ENCODE peak calls at places on chromosomes 1 and 21, in four cellular contexts. One of them, this sample, is unnamed.

GRCh38 chr1:201149400-201149799 is 4.9 kb downstream of the TMEM9 start:
- DNase-seq in astrocyte of the spinal cord: peak
- DNase-seq in cardiac muscle cell: peak
- DNase-seq in left ventricle myocardium inferior: no peak
- DNase-seq in this sample: no peak

GRCh38 chr1:53754484-53755312 is 15.7 kb upstream of the GLIS1 start:
- DNase-seq in left ventricle myocardium inferior: no peak
- DNase-seq in cardiac muscle cell: peak
- DNase-seq in astrocyte of the spinal cord: peak
- DNase-seq in this sample: peak

GRCh38 chr21:37450385-37451044 is 83.9 kb downstream of the DYRK1A start:
- DNase-seq in cardiac muscle cell: peak
- DNase-seq in astrocyte of the spinal cord: peak
- DNase-seq in left ventricle myocardium inferior: no peak
- DNase-seq in this sample: no peak

GRCh38 chr1:44881011-44881632 is 38.1 kb upstream of the PTCH2 start:
- DNase-seq in left ventricle myocardium inferior: no peak
- DNase-seq in cardiac muscle cell: peak
- DNase-seq in astrocyte of the spinal cord: peak
- DNase-seq in this sample: no peak

GRCh38 chr1:208025036-208025435 is 114.1 kb upstream of the CD34 start:
- DNase-seq in cardiac muscle cell: peak
- DNase-seq in left ventricle myocardium inferior: no peak
- DNase-seq in astrocyte of the spinal cord: peak
- DNase-seq in this sample: no peak

GRCh38 chr21:14581902-14582457 is 35.9 kb upstream of the SAMSN1 start:
- DNase-seq in astrocyte of the spinal cord: no peak
- DNase-seq in cardiac muscle cell: no peak
- DNase-seq in left ventricle myocardium inferior: no peak
- DNase-seq in this sample: no peak

GRCh38 chr1:215081566-215082531 is 688 bp upstream of the KCNK2 start:
- DNase-seq in astrocyte of the spinal cord: no peak
- DNase-seq in left ventricle myocardium inferior: no peak
- DNase-seq in cardiac muscle cell: peak
- DNase-seq in this sample: no peak

GRCh38 chr1:162823231-162823630 is 32.7 kb downstream of the HSD17B7 start:
- DNase-seq in cardiac muscle cell: no peak
- DNase-seq in astrocyte of the spinal cord: no peak
- DNase-seq in left ventricle myocardium inferior: no peak
- DNase-seq in this sample: no peak

GRCh38 chr1:195733826-195734225 is 874.4 kb downstream of the KCNT2 start:
- DNase-seq in cardiac muscle cell: no peak
- DNase-seq in left ventricle myocardium inferior: no peak
- DNase-seq in astrocyte of the spinal cord: no peak
- DNase-seq in this sample: peak

GRCh38 chr1:245016700-245017099 is 138.1 kb upstream of the KIF26B start:
- DNase-seq in astrocyte of the spinal cord: no peak
- DNase-seq in left ventricle myocardium inferior: no peak
- DNase-seq in cardiac muscle cell: no peak
- DNase-seq in this sample: no peak

GRCh38 chr1:39360726-39361125 is 130.7 kb upstream of the BMP8A start:
- DNase-seq in cardiac muscle cell: peak
- DNase-seq in astrocyte of the spinal cord: no peak
- DNase-seq in left ventricle myocardium inferior: no peak
- DNase-seq in this sample: no peak
- H3K4me3 ChIP-seq in cardiac muscle cell: no peak
- H3K4me3 ChIP-seq in astrocyte of the spinal cord: no peak
- H3K4me3 ChIP-seq in left ventricle myocardium inferior: no peak
- H3K4me3 ChIP-seq in this sample: no peak

GRCh38 chr1:91557039-91557690 is 56.5 kb downstream of the CDC7 start:
- DNase-seq in left ventricle myocardium inferior: no peak
- DNase-seq in astrocyte of the spinal cord: peak
- DNase-seq in cardiac muscle cell: peak
- DNase-seq in this sample: no peak

GRCh38 chr1:91559838-91560514 is 59.3 kb downstream of the CDC7 start:
- DNase-seq in left ventricle myocardium inferior: no peak
- DNase-seq in cardiac muscle cell: no peak
- DNase-seq in astrocyte of the spinal cord: no peak
- DNase-seq in this sample: no peak

GRCh38 chr1:91557826-91558225 is 57.2 kb downstream of the CDC7 start:
- DNase-seq in cardiac muscle cell: no peak
- DNase-seq in left ventricle myocardium inferior: no peak
- DNase-seq in astrocyte of the spinal cord: no peak
- DNase-seq in this sample: no peak

GRCh38 chr1:91556556-91556955 is 55.9 kb downstream of the CDC7 start:
- DNase-seq in astrocyte of the spinal cord: no peak
- DNase-seq in cardiac muscle cell: no peak
- DNase-seq in left ventricle myocardium inferior: no peak
- DNase-seq in this sample: no peak

DNA sequence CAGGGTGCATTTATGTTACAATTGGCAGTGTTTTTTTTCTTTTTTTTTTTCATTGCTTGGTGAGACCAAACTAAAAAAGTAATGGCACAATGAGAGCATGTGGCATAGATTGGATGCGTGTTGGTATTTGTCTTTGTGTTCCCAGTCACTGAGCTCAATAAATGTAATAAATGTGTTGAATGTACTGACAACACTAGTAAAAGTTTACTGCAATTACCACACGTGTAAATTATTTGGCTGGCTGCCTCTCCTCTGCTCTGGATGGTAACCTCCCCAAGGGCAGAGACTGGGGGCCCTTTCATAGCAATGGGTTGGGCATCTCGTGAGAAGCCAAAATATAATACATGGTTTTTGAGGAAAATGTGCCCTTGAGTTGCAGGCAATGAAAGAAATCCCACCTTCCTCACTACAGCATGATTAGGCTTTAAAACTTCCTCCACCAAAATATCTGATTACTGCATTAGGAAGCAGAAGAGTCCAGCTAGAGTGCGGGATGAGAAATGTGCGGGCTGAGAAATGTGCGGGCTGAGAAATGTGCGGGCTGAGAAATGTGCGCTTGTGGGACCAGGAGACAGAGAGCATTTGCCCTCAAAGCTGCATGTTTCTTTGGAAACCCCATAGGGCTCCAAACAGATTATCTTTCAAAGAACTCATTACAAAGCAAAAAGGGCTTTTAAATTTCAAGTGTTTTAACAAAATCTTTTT is 58.5 kb downstream of the CDC7 start:
- DNase-seq in astrocyte of the spinal cord: no peak
- DNase-seq in cardiac muscle cell: no peak
- DNase-seq in left ventricle myocardium inferior: no peak
- DNase-seq in this sample: no peak
- TF ChIP-seq CTCF in astrocyte of the spinal cord: no peak
- TF ChIP-seq CTCF in cardiac muscle cell: no peak
- TF ChIP-seq CTCF in left ventricle myocardium inferior: no peak
- TF ChIP-seq CTCF in this sample: no peak

GRCh38 chr1:87927391-87928073 is 598.9 kb downstream of the LMO4 start:
- DNase-seq in left ventricle myocardium inferior: no peak
- DNase-seq in astrocyte of the spinal cord: no peak
- DNase-seq in cardiac muscle cell: peak
- DNase-seq in this sample: no peak

GRCh38 chr1:87918398-87918797 is 589.7 kb downstream of the LMO4 start:
- DNase-seq in cardiac muscle cell: no peak
- DNase-seq in left ventricle myocardium inferior: no peak
- DNase-seq in astrocyte of the spinal cord: no peak
- DNase-seq in this sample: no peak

GRCh38 chr1:87928623-87929022 is 599.9 kb downstream of the LMO4 start:
- DNase-seq in left ventricle myocardium inferior: no peak
- DNase-seq in cardiac muscle cell: no peak
- DNase-seq in astrocyte of the spinal cord: no peak
- DNase-seq in this sample: no peak

GRCh38 chr1:87926131-87926828 is 597.6 kb downstream of the LMO4 start:
- DNase-seq in astrocyte of the spinal cord: no peak
- DNase-seq in left ventricle myocardium inferior: no peak
- DNase-seq in cardiac muscle cell: no peak
- DNase-seq in this sample: no peak

DNA sequence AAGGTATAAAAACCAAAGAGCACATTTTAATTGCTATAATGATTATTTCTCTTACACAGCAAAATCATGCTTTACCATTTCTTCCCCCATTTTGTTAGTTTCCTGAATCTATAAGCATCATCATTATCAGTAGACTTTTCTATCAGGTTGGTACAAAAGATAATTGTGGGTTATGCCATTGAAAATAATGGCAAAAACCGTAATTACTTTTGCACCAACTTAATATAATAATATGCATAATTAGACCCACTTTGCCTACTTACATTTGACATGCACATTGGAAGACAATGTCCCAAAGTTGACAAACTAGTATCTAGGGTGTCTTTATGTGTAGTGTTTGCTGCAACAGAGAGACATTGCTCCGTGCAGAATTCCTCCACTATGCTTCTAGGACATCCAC is 594.2 kb downstream of the LMO4 start:
- DNase-seq in left ventricle myocardium inferior: no peak
- DNase-seq in cardiac muscle cell: no peak
- DNase-seq in astrocyte of the spinal cord: no peak
- DNase-seq in this sample: no peak
- H3K4me3 ChIP-seq in left ventricle myocardium inferior: no peak
- H3K4me3 ChIP-seq in cardiac muscle cell: no peak
- H3K4me3 ChIP-seq in astrocyte of the spinal cord: no peak
- H3K4me3 ChIP-seq in this sample: no peak

DNA sequence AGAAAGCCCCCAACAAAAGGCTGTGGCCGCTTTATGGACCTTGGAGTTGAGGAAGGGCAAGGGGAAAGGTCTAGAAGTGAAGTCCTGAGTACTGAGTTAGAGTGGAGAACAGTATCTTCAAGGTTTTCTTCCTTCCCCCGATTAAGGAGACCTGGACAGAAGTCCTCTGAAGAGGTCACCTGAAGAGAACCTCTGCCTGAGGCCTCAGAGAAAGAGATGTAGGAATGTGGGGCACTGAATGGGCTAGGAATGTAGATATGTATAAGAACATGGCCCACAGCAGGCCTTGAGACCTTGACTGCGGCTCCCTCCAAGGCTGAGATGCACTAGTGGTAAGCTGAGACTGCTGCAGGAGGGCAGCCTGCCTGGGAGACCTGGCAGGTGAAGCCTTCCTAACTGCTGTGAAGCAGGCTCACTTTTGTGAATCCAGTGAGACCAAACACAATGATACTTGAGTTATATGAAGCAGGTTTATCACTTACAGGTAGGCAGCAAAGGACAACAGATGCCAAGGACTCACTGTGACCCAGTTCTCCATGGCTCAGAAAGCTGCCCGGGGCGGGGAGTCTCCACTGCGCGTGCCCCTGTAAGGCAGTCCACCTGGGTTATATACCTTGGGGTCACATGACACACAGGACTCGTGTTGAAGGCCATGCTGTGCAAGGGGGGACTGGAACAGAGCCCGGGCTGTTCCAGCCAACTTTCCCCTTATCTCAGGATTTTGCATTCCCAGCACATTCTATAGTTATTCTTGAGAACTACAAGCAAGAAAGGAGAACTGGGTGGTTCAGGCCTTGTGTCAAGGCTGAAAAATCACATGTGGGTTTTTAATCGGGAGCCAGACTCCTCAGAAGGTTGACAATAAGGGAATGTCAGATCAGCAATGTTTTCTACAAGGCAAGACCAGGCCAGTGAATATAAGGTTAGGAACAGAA is 78.8 kb upstream of the PPM1J start:
- DNase-seq in cardiac muscle cell: peak
- DNase-seq in left ventricle myocardium inferior: no peak
- DNase-seq in astrocyte of the spinal cord: no peak
- DNase-seq in this sample: peak
- TF ChIP-seq CTCF in cardiac muscle cell: no peak
- TF ChIP-seq CTCF in left ventricle myocardium inferior: no peak
- TF ChIP-seq CTCF in astrocyte of the spinal cord: no peak
- TF ChIP-seq CTCF in this sample: no peak

DNA sequence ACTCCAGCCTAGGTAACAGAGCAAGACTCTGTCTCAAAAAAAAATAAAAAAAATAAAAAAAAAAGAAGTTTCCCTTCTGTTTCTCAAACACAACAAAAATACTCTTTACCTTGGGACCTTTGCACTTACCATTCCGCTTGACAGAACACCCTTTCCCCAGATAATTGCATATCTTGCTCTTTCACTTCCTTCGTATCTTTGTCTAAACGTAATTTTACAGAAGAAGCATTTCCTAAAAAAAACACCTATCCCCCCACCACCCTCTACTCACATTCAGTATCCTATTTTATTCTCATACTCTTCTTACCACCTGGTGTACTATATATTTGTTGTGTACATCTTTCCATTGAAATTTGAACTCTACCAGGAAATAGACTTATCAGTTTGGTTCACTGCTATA is 32.7 kb downstream of the ASH1L start:
- DNase-seq in astrocyte of the spinal cord: no peak
- DNase-seq in cardiac muscle cell: no peak
- DNase-seq in left ventricle myocardium inferior: no peak
- DNase-seq in this sample: no peak
- H3K4me3 ChIP-seq in astrocyte of the spinal cord: no peak
- H3K4me3 ChIP-seq in cardiac muscle cell: no peak
- H3K4me3 ChIP-seq in left ventricle myocardium inferior: no peak
- H3K4me3 ChIP-seq in this sample: no peak

GRCh38 chr1:47545912-47546483 is 108.2 kb downstream of the FOXD2 start:
- DNase-seq in cardiac muscle cell: no peak
- DNase-seq in astrocyte of the spinal cord: no peak
- DNase-seq in left ventricle myocardium inferior: no peak
- DNase-seq in this sample: no peak
- TF ChIP-seq CTCF in cardiac muscle cell: no peak
- TF ChIP-seq CTCF in astrocyte of the spinal cord: no peak
- TF ChIP-seq CTCF in left ventricle myocardium inferior: no peak
- TF ChIP-seq CTCF in this sample: no peak

GRCh38 chr1:36322085-36322785 is 1.2 kb downstream of the EVA1B start:
- DNase-seq in left ventricle myocardium inferior: no peak
- DNase-seq in astrocyte of the spinal cord: no peak
- DNase-seq in cardiac muscle cell: peak
- DNase-seq in this sample: no peak
- H3K4me3 ChIP-seq in left ventricle myocardium inferior: peak
- H3K4me3 ChIP-seq in astrocyte of the spinal cord: peak
- H3K4me3 ChIP-seq in cardiac muscle cell: peak
- H3K4me3 ChIP-seq in this sample: peak

DNA sequence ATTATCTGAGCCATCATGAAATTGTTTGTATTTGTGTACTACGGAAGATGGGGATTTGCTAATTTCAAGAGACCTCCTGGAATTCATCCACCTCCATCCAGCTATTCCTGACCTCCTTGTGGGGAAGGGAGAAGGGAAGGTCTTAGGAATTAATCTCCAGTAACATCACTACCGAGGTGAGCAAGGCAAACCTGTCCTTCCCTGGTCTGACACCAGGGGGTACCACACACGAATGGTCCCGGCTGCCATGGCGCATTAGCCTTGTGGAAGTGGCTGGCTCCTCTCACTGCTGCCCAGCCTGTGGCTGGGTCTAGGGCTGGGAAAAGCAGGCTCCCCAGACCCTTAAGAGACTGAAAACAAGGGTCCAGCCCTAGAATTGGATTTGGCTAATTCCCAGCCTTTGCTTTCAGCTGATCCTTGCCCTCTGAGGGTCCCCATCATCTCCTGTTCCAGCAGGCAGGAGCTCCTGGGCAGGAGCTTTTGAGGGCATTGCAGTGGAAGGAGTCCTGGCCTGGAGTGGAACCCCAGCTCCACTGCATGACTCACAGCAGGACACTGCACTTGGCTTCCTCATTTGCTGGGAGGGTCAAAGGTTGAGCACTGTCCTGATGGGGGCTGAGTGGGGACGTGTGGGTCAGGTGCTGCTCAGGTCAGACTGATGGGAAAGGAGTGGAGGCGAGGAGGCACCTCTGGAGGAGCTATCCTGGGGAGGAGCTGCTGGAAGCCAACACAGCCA is 34.8 kb downstream of the RIMS3 start:
- DNase-seq in cardiac muscle cell: peak
- DNase-seq in astrocyte of the spinal cord: peak
- DNase-seq in left ventricle myocardium inferior: no peak
- DNase-seq in this sample: peak
- TF ChIP-seq CTCF in cardiac muscle cell: peak
- TF ChIP-seq CTCF in astrocyte of the spinal cord: peak
- TF ChIP-seq CTCF in left ventricle myocardium inferior: peak
- TF ChIP-seq CTCF in this sample: peak